ENCODE peak calls at places on chromosome 11, in seven cellular contexts. One of them, this sample, is unnamed.

GRCh38 chr11:96151501-96151900 is 191.5 kb downstream of the MAML2 start:
- DNase-seq in spleen: no peak
- DNase-seq in GM12865: peak
- DNase-seq in hypothalamus: no peak
- DNase-seq in A673: no peak
- DNase-seq in effector memory CD8-positive, alpha-beta T cell: no peak
- DNase-seq in activated T-helper 9 cell treated with anti-CD3 and anti-CD28 coated beads, Interleukin-2, amount 50 U/mL, for 16 hours: no peak
- DNase-seq in this sample: no peak

GRCh38 chr11:126547161-126547560 is 191.7 kb downstream of the ST3GAL4 start:
- DNase-seq in A673: peak
- DNase-seq in hypothalamus: no peak
- DNase-seq in activated T-helper 9 cell treated with anti-CD3 and anti-CD28 coated beads, Interleukin-2, amount 50 U/mL, for 16 hours: no peak
- DNase-seq in GM12865: no peak
- DNase-seq in spleen: no peak
- DNase-seq in effector memory CD8-positive, alpha-beta T cell: no peak
- DNase-seq in this sample: no peak

GRCh38 chr11:35158371-35159081 is 19.6 kb downstream of the CD44 start:
- DNase-seq in GM12865: no peak
- DNase-seq in activated T-helper 9 cell treated with anti-CD3 and anti-CD28 coated beads, Interleukin-2, amount 50 U/mL, for 16 hours: no peak
- DNase-seq in hypothalamus: peak
- DNase-seq in effector memory CD8-positive, alpha-beta T cell: no peak
- DNase-seq in spleen: no peak
- DNase-seq in A673: no peak
- DNase-seq in this sample: no peak

GRCh38 chr11:73152086-73152853 is 10.2 kb upstream of the FCHSD2 start:
- DNase-seq in GM12865: peak
- DNase-seq in spleen: peak
- DNase-seq in effector memory CD8-positive, alpha-beta T cell: no peak
- DNase-seq in A673: no peak
- DNase-seq in activated T-helper 9 cell treated with anti-CD3 and anti-CD28 coated beads, Interleukin-2, amount 50 U/mL, for 16 hours: no peak
- DNase-seq in hypothalamus: no peak
- DNase-seq in this sample: no peak

GRCh38 chr11:122232985-122233384 is 117.0 kb upstream of the BLID start:
- DNase-seq in hypothalamus: no peak
- DNase-seq in GM12865: no peak
- DNase-seq in effector memory CD8-positive, alpha-beta T cell: no peak
- DNase-seq in spleen: no peak
- DNase-seq in A673: no peak
- DNase-seq in activated T-helper 9 cell treated with anti-CD3 and anti-CD28 coated beads, Interleukin-2, amount 50 U/mL, for 16 hours: no peak
- DNase-seq in this sample: no peak

GRCh38 chr11:93169950-93170561 is 27.7 kb downstream of the SLC36A4 start:
- DNase-seq in effector memory CD8-positive, alpha-beta T cell: no peak
- DNase-seq in spleen: no peak
- DNase-seq in activated T-helper 9 cell treated with anti-CD3 and anti-CD28 coated beads, Interleukin-2, amount 50 U/mL, for 16 hours: no peak
- DNase-seq in A673: peak
- DNase-seq in GM12865: peak
- DNase-seq in hypothalamus: no peak
- DNase-seq in this sample: no peak

GRCh38 chr11:113730887-113731726 is 25.0 kb upstream of the TMPRSS5 start:
- DNase-seq in spleen: no peak
- DNase-seq in effector memory CD8-positive, alpha-beta T cell: no peak
- DNase-seq in hypothalamus: peak
- DNase-seq in activated T-helper 9 cell treated with anti-CD3 and anti-CD28 coated beads, Interleukin-2, amount 50 U/mL, for 16 hours: no peak
- DNase-seq in A673: peak
- DNase-seq in GM12865: peak
- DNase-seq in this sample: no peak

GRCh38 chr11:47254381-47254780 is 3.4 kb upstream of the NR1H3 start:
- DNase-seq in effector memory CD8-positive, alpha-beta T cell: no peak
- DNase-seq in A673: no peak
- DNase-seq in spleen: peak
- DNase-seq in GM12865: no peak
- DNase-seq in hypothalamus: no peak
- DNase-seq in activated T-helper 9 cell treated with anti-CD3 and anti-CD28 coated beads, Interleukin-2, amount 50 U/mL, for 16 hours: no peak
- DNase-seq in this sample: no peak

GRCh38 chr11:65489706-65490310 is 9.0 kb upstream of the MALAT1 start:
- DNase-seq in hypothalamus: no peak
- DNase-seq in effector memory CD8-positive, alpha-beta T cell: no peak
- DNase-seq in GM12865: no peak
- DNase-seq in spleen: no peak
- DNase-seq in activated T-helper 9 cell treated with anti-CD3 and anti-CD28 coated beads, Interleukin-2, amount 50 U/mL, for 16 hours: no peak
- DNase-seq in A673: peak
- DNase-seq in this sample: no peak

GRCh38 chr11:77090373-77091111 is 12.1 kb upstream of the OMP start:
- DNase-seq in activated T-helper 9 cell treated with anti-CD3 and anti-CD28 coated beads, Interleukin-2, amount 50 U/mL, for 16 hours: no peak
- DNase-seq in effector memory CD8-positive, alpha-beta T cell: no peak
- DNase-seq in spleen: peak
- DNase-seq in hypothalamus: no peak
- DNase-seq in A673: no peak
- DNase-seq in GM12865: no peak
- DNase-seq in this sample: no peak

GRCh38 chr11:10606536-10607208 is 38.2 kb upstream of the LYVE1 start:
- DNase-seq in GM12865: peak
- DNase-seq in hypothalamus: no peak
- DNase-seq in A673: no peak
- DNase-seq in spleen: no peak
- DNase-seq in effector memory CD8-positive, alpha-beta T cell: no peak
- DNase-seq in activated T-helper 9 cell treated with anti-CD3 and anti-CD28 coated beads, Interleukin-2, amount 50 U/mL, for 16 hours: no peak
- DNase-seq in this sample: no peak

GRCh38 chr11:96063886-96064285 is 140.0 kb upstream of the MTMR2 start:
- DNase-seq in spleen: no peak
- DNase-seq in GM12865: no peak
- DNase-seq in hypothalamus: no peak
- DNase-seq in activated T-helper 9 cell treated with anti-CD3 and anti-CD28 coated beads, Interleukin-2, amount 50 U/mL, for 16 hours: no peak
- DNase-seq in effector memory CD8-positive, alpha-beta T cell: no peak
- DNase-seq in A673: no peak
- DNase-seq in this sample: no peak

GRCh38 chr11:42462558-42463310 is 849.1 kb upstream of the API5 start:
- DNase-seq in A673: no peak
- DNase-seq in spleen: no peak
- DNase-seq in GM12865: no peak
- DNase-seq in activated T-helper 9 cell treated with anti-CD3 and anti-CD28 coated beads, Interleukin-2, amount 50 U/mL, for 16 hours: no peak
- DNase-seq in hypothalamus: no peak
- DNase-seq in effector memory CD8-positive, alpha-beta T cell: no peak
- DNase-seq in this sample: no peak

GRCh38 chr11:17293308-17293707 is 16.8 kb downstream of the NUCB2 start:
- DNase-seq in spleen: no peak
- DNase-seq in A673: no peak
- DNase-seq in hypothalamus: no peak
- DNase-seq in GM12865: no peak
- DNase-seq in activated T-helper 9 cell treated with anti-CD3 and anti-CD28 coated beads, Interleukin-2, amount 50 U/mL, for 16 hours: no peak
- DNase-seq in effector memory CD8-positive, alpha-beta T cell: no peak
- DNase-seq in this sample: no peak

GRCh38 chr11:113977701-113978100 is 2.8 kb downstream of the HTR3A start:
- DNase-seq in spleen: peak
- DNase-seq in hypothalamus: no peak
- DNase-seq in GM12865: no peak
- DNase-seq in A673: no peak
- DNase-seq in effector memory CD8-positive, alpha-beta T cell: no peak
- DNase-seq in activated T-helper 9 cell treated with anti-CD3 and anti-CD28 coated beads, Interleukin-2, amount 50 U/mL, for 16 hours: no peak
- DNase-seq in this sample: no peak

GRCh38 chr11:108242422-108242821 is 19.6 kb downstream of the ATM start:
- DNase-seq in A673: no peak
- DNase-seq in spleen: no peak
- DNase-seq in activated T-helper 9 cell treated with anti-CD3 and anti-CD28 coated beads, Interleukin-2, amount 50 U/mL, for 16 hours: no peak
- DNase-seq in effector memory CD8-positive, alpha-beta T cell: no peak
- DNase-seq in hypothalamus: no peak
- DNase-seq in GM12865: no peak
- DNase-seq in this sample: no peak

GRCh38 chr11:126459691-126460404 is 104.4 kb downstream of the ST3GAL4 start:
- DNase-seq in A673: no peak
- DNase-seq in effector memory CD8-positive, alpha-beta T cell: no peak
- DNase-seq in GM12865: no peak
- DNase-seq in hypothalamus: no peak
- DNase-seq in activated T-helper 9 cell treated with anti-CD3 and anti-CD28 coated beads, Interleukin-2, amount 50 U/mL, for 16 hours: no peak
- DNase-seq in spleen: no peak
- DNase-seq in this sample: no peak

GRCh38 chr11:114179234-114179941 is 116.8 kb upstream of the NNMT start:
- DNase-seq in hypothalamus: peak
- DNase-seq in spleen: no peak
- DNase-seq in activated T-helper 9 cell treated with anti-CD3 and anti-CD28 coated beads, Interleukin-2, amount 50 U/mL, for 16 hours: no peak
- DNase-seq in GM12865: no peak
- DNase-seq in effector memory CD8-positive, alpha-beta T cell: no peak
- DNase-seq in A673: no peak
- DNase-seq in this sample: no peak

GRCh38 chr11:46832511-46833214 is 13.4 kb downstream of the CKAP5 start:
- DNase-seq in spleen: no peak
- DNase-seq in effector memory CD8-positive, alpha-beta T cell: no peak
- DNase-seq in GM12865: no peak
- DNase-seq in hypothalamus: no peak
- DNase-seq in A673: no peak
- DNase-seq in activated T-helper 9 cell treated with anti-CD3 and anti-CD28 coated beads, Interleukin-2, amount 50 U/mL, for 16 hours: no peak
- DNase-seq in this sample: no peak

GRCh38 chr11:131695889-131696429 is 325.5 kb downstream of the NTM start:
- DNase-seq in hypothalamus: no peak
- DNase-seq in effector memory CD8-positive, alpha-beta T cell: no peak
- DNase-seq in activated T-helper 9 cell treated with anti-CD3 and anti-CD28 coated beads, Interleukin-2, amount 50 U/mL, for 16 hours: no peak
- DNase-seq in GM12865: no peak
- DNase-seq in A673: no peak
- DNase-seq in spleen: no peak
- DNase-seq in this sample: no peak

GRCh38 chr11:122293298-122294023 is 177.4 kb upstream of the BLID start:
- DNase-seq in hypothalamus: no peak
- DNase-seq in GM12865: no peak
- DNase-seq in effector memory CD8-positive, alpha-beta T cell: no peak
- DNase-seq in spleen: no peak
- DNase-seq in activated T-helper 9 cell treated with anti-CD3 and anti-CD28 coated beads, Interleukin-2, amount 50 U/mL, for 16 hours: no peak
- DNase-seq in A673: peak
- DNase-seq in this sample: no peak

GRCh38 chr11:67268684-67269268 is 2.5 kb downstream of the GRK2 start:
- DNase-seq in activated T-helper 9 cell treated with anti-CD3 and anti-CD28 coated beads, Interleukin-2, amount 50 U/mL, for 16 hours: no peak
- DNase-seq in spleen: peak
- DNase-seq in A673: no peak
- DNase-seq in hypothalamus: no peak
- DNase-seq in effector memory CD8-positive, alpha-beta T cell: no peak
- DNase-seq in GM12865: no peak
- DNase-seq in this sample: no peak

GRCh38 chr11:113286509-113287497 is 27.6 kb upstream of the TTC12 start:
- DNase-seq in GM12865: no peak
- DNase-seq in hypothalamus: no peak
- DNase-seq in spleen: no peak
- DNase-seq in activated T-helper 9 cell treated with anti-CD3 and anti-CD28 coated beads, Interleukin-2, amount 50 U/mL, for 16 hours: no peak
- DNase-seq in effector memory CD8-positive, alpha-beta T cell: no peak
- DNase-seq in A673: no peak
- DNase-seq in this sample: no peak

GRCh38 chr11:2564588-2565440 is 120.0 kb downstream of the KCNQ1 start:
- DNase-seq in effector memory CD8-positive, alpha-beta T cell: no peak
- DNase-seq in activated T-helper 9 cell treated with anti-CD3 and anti-CD28 coated beads, Interleukin-2, amount 50 U/mL, for 16 hours: no peak
- DNase-seq in A673: no peak
- DNase-seq in hypothalamus: no peak
- DNase-seq in spleen: no peak
- DNase-seq in GM12865: no peak
- DNase-seq in this sample: no peak

GRCh38 chr11:121445071-121445768 is 6.9 kb upstream of the SORL1 start:
- DNase-seq in A673: no peak
- DNase-seq in GM12865: no peak
- DNase-seq in hypothalamus: no peak
- DNase-seq in effector memory CD8-positive, alpha-beta T cell: no peak
- DNase-seq in spleen: no peak
- DNase-seq in activated T-helper 9 cell treated with anti-CD3 and anti-CD28 coated beads, Interleukin-2, amount 50 U/mL, for 16 hours: no peak
- DNase-seq in this sample: no peak

GRCh38 chr11:2741377-2742131 is 41.8 kb upstream of the KCNQ1OT1 start:
- DNase-seq in GM12865: no peak
- DNase-seq in A673: no peak
- DNase-seq in activated T-helper 9 cell treated with anti-CD3 and anti-CD28 coated beads, Interleukin-2, amount 50 U/mL, for 16 hours: no peak
- DNase-seq in hypothalamus: no peak
- DNase-seq in effector memory CD8-positive, alpha-beta T cell: no peak
- DNase-seq in spleen: peak
- DNase-seq in this sample: no peak

GRCh38 chr11:112610996-112611795 is 350.0 kb upstream of the NCAM1 start:
- DNase-seq in spleen: no peak
- DNase-seq in effector memory CD8-positive, alpha-beta T cell: no peak
- DNase-seq in activated T-helper 9 cell treated with anti-CD3 and anti-CD28 coated beads, Interleukin-2, amount 50 U/mL, for 16 hours: no peak
- DNase-seq in A673: peak
- DNase-seq in hypothalamus: no peak
- DNase-seq in GM12865: no peak
- DNase-seq in this sample: no peak

GRCh38 chr11:18853086-18853720 is 61.6 kb upstream of the PTPN5 start:
- DNase-seq in spleen: no peak
- DNase-seq in activated T-helper 9 cell treated with anti-CD3 and anti-CD28 coated beads, Interleukin-2, amount 50 U/mL, for 16 hours: no peak
- DNase-seq in A673: peak
- DNase-seq in effector memory CD8-positive, alpha-beta T cell: no peak
- DNase-seq in GM12865: peak
- DNase-seq in hypothalamus: no peak
- DNase-seq in this sample: peak

GRCh38 chr11:132347156-132348090 is 977.0 kb downstream of the NTM start:
- DNase-seq in effector memory CD8-positive, alpha-beta T cell: no peak
- DNase-seq in spleen: no peak
- DNase-seq in hypothalamus: no peak
- DNase-seq in GM12865: peak
- DNase-seq in A673: no peak
- DNase-seq in activated T-helper 9 cell treated with anti-CD3 and anti-CD28 coated beads, Interleukin-2, amount 50 U/mL, for 16 hours: no peak
- DNase-seq in this sample: peak

GRCh38 chr11:27241316-27242122 is 121.5 kb downstream of the CCDC34 start:
- DNase-seq in effector memory CD8-positive, alpha-beta T cell: no peak
- DNase-seq in spleen: no peak
- DNase-seq in activated T-helper 9 cell treated with anti-CD3 and anti-CD28 coated beads, Interleukin-2, amount 50 U/mL, for 16 hours: no peak
- DNase-seq in A673: peak
- DNase-seq in GM12865: no peak
- DNase-seq in hypothalamus: no peak
- DNase-seq in this sample: no peak

GRCh38 chr11:94834931-94835330 is 66.8 kb downstream of the AMOTL1 start:
- DNase-seq in hypothalamus: no peak
- DNase-seq in GM12865: no peak
- DNase-seq in spleen: no peak
- DNase-seq in effector memory CD8-positive, alpha-beta T cell: no peak
- DNase-seq in A673: no peak
- DNase-seq in activated T-helper 9 cell treated with anti-CD3 and anti-CD28 coated beads, Interleukin-2, amount 50 U/mL, for 16 hours: no peak
- DNase-seq in this sample: no peak

GRCh38 chr11:83493918-83494317 is 207.8 kb upstream of the CCDC90B start:
- DNase-seq in spleen: no peak
- DNase-seq in activated T-helper 9 cell treated with anti-CD3 and anti-CD28 coated beads, Interleukin-2, amount 50 U/mL, for 16 hours: no peak
- DNase-seq in hypothalamus: no peak
- DNase-seq in GM12865: no peak
- DNase-seq in A673: no peak
- DNase-seq in effector memory CD8-positive, alpha-beta T cell: no peak
- DNase-seq in this sample: no peak

GRCh38 chr11:78551066-78551465 is 23.6 kb downstream of the NARS2 start:
- DNase-seq in effector memory CD8-positive, alpha-beta T cell: no peak
- DNase-seq in GM12865: no peak
- DNase-seq in A673: no peak
- DNase-seq in activated T-helper 9 cell treated with anti-CD3 and anti-CD28 coated beads, Interleukin-2, amount 50 U/mL, for 16 hours: no peak
- DNase-seq in spleen: no peak
- DNase-seq in hypothalamus: no peak
- DNase-seq in this sample: no peak

GRCh38 chr11:23252426-23252825 is 392.2 kb upstream of the CCDC179 start:
- DNase-seq in activated T-helper 9 cell treated with anti-CD3 and anti-CD28 coated beads, Interleukin-2, amount 50 U/mL, for 16 hours: no peak
- DNase-seq in spleen: no peak
- DNase-seq in GM12865: no peak
- DNase-seq in effector memory CD8-positive, alpha-beta T cell: no peak
- DNase-seq in A673: no peak
- DNase-seq in hypothalamus: no peak
- DNase-seq in this sample: no peak

This sample was measured in GM13976.